ENCODE peak calls at places on chromosomes 1 and 21, in nine cellular contexts. B is stimulated activated CD4-positive, alpha-beta T cell treated with anti-CD3 and anti-CD28 coated beads, Interleukin-4, amount 100 ng/mL, for 24 hours; Y is iris pigment epithelial cell; I is NCI-H524 treated with DMSO at 0.1 percent for 48 hours; L is activated T-cell treated with anti-CD3 and anti-CD28 coated beads for 24 hours; H is activated naive CD8-positive, alpha-beta T cell treated with anti-CD3 and anti-CD28 coated beads for 36 hours; A is naive thymus-derived CD8-positive, alpha-beta T cell; M is iPS-NIHi11; Z is CD8-positive, alpha-beta memory T cell. P is an unnamed sample.

GRCh38 chr1:94270801-94271203 is 33.4 kb upstream of the ARHGAP29 start:
- DNase-seq in B (no peak), Y (peak), I (no peak), L (no peak), H (no peak), A (no peak), M (no peak), Z (no peak), P (no peak)

GRCh38 chr1:5765997-5766913 is 226.0 kb downstream of the NPHP4 start:
- DNase-seq in B (no peak), Y (no peak), I (no peak), L (no peak), H (no peak), A (no peak), M (no peak), Z (no peak), P (no peak)

GRCh38 chr21:21019681-21020080 is 21.5 kb downstream of the NCAM2 start:
- DNase-seq in B (no peak), Y (peak), I (no peak), L (no peak), H (no peak), A (no peak), M (no peak), Z (no peak), P (no peak)

GRCh38 chr1:1200876-1201810 is 5.2 kb downstream of the TNFRSF18 start:
- DNase-seq in B (peak), Y (peak), I (no peak), L (peak), H (peak), A (peak), M (peak), Z (peak), P (no peak)

GRCh38 chr1:230587056-230587455 is 55.2 kb upstream of the COG2 start:
- DNase-seq in B (no peak), Y (no peak), I (no peak), L (no peak), H (no peak), A (no peak), M (no peak), Z (no peak), P (no peak)

GRCh38 chr1:217482356-217483102 is 148.4 kb downstream of the GPATCH2 start:
- DNase-seq in B (peak), Y (peak), I (no peak), L (peak), H (peak), A (no peak), M (no peak), Z (no peak), P (no peak)

GRCh38 chr1:212467843-212468482 is 35.2 kb downstream of the NENF start:
- DNase-seq in B (no peak), Y (no peak), I (no peak), L (no peak), H (no peak), A (no peak), M (no peak), Z (no peak), P (no peak)

GRCh38 chr1:210292276-210292851 is 36.3 kb upstream of the HHAT start:
- DNase-seq in B (peak), Y (no peak), I (no peak), L (peak), H (peak), A (peak), M (peak), Z (no peak), P (peak)

GRCh38 chr1:244458781-244459180 is 2.3 kb upstream of the CATSPERE start:
- DNase-seq in B (no peak), Y (no peak), I (no peak), L (no peak), H (no peak), A (no peak), M (no peak), Z (no peak), P (no peak)